ENCODE peak calls at places on chromosomes 5 and 9, in five cellular contexts. J is progenitor cell of endocrine pancreas; B is activated CD4-positive, alpha-beta T cell treated with anti-CD3 and anti-CD28 coated beads for 48 hours; V is stimulated activated naive CD8-positive, alpha-beta T cell treated with anti-CD3 and anti-CD28 coated beads, Interleukin-15, amount 100 ng/mL, for 72 hours; K is fibroblast of lung. T is an unnamed sample.

GRCh38 chr9:130994546-130995398 is 14.2 kb upstream of the LAMC3 start:
- DNase-seq in J (no peak), B (no peak), V (no peak), K (no peak), T (no peak)

GRCh38 chr5:158770506-158770905 is 329.2 kb downstream of the EBF1 start:
- DNase-seq in J (no peak), B (no peak), V (no peak), K (no peak), T (no peak)

GRCh38 chr9:122954253-122954691 is 13.5 kb downstream of the RABGAP1 start:
- DNase-seq in J (no peak), B (no peak), V (no peak), K (peak), T (no peak)

GRCh38 chr5:123359866-123360569 is 63.2 kb downstream of the CEP120 start:
- DNase-seq in J (no peak), B (no peak), V (no peak), K (peak), T (no peak)

GRCh38 chr5:8848997-8849585 is 696.8 kb downstream of the SEMA5A start:
- DNase-seq in J (no peak), B (no peak), V (no peak), K (peak), T (no peak)

GRCh38 chr5:149130932-149131273 is 10.4 kb upstream of the ABLIM3 start:
- DNase-seq in J (no peak), B (no peak), V (no peak), K (no peak), T (no peak)

GRCh38 chr5:91229031-91229623 is 154.0 kb downstream of the ARRDC3 start:
- DNase-seq in J (no peak), B (no peak), V (no peak), K (no peak), T (no peak)

GRCh38 chr9:107158321-107158720 is 124.8 kb upstream of the RAD23B start:
- DNase-seq in J (no peak), B (no peak), V (no peak), K (peak), T (no peak)

GRCh38 chr5:111548312-111548930 is 36.1 kb upstream of the STARD4 start:
- DNase-seq in J (no peak), B (no peak), V (no peak), K (no peak), T (no peak)

GRCh38 chr5:29218138-29218537 is 1975.3 kb upstream of the CDH6 start:
- DNase-seq in J (no peak), B (no peak), V (no peak), K (no peak), T (no peak)

GRCh38 chr5:141650851-141651727 is at the start of gene FCHSD1:
- DNase-seq in J (peak), B (peak), V (peak), K (peak), T (peak)

GRCh38 chr5:154078305-154078704 is 39.5 kb downstream of the MFAP3 start:
- DNase-seq in J (no peak), B (no peak), V (no peak), K (no peak), T (no peak)

GRCh38 chr5:132180134-132180745 is 47.4 kb downstream of the P4HA2 start:
- DNase-seq in J (no peak), B (peak), V (no peak), K (peak), T (peak)

GRCh38 chr5:174520420-174521396 is 203.7 kb upstream of the MSX2 start:
- DNase-seq in J (peak), B (no peak), V (no peak), K (no peak), T (no peak)

GRCh38 chr5:10555134-10555733 is 8.6 kb upstream of the ANKRD33B start:
- DNase-seq in J (no peak), B (no peak), V (no peak), K (peak), T (no peak)

GRCh38 chr9:138046641-138047301 is 169.2 kb downstream of the CACNA1B start:
- DNase-seq in J (no peak), B (no peak), V (no peak), K (no peak), T (no peak)

GRCh38 chr5:149235841-149236240 is 35.8 kb upstream of the AFAP1L1 start:
- DNase-seq in J (no peak), B (no peak), V (no peak), K (no peak), T (no peak)

GRCh38 chr5:82147860-82148573 is 130.1 kb downstream of the RPS23 start:
- DNase-seq in J (no peak), B (no peak), V (no peak), K (peak), T (no peak)

GRCh38 chr9:136053757-136054142 is 41.3 kb downstream of the NACC2 start:
- DNase-seq in J (no peak), B (no peak), V (no peak), K (no peak), T (no peak)

GRCh38 chr5:67639311-67639710 is 442.7 kb upstream of the CD180 start:
- DNase-seq in J (no peak), B (no peak), V (no peak), K (no peak), T (no peak)

GRCh38 chr5:109743770-109744212 is 54.1 kb downstream of the MAN2A1 start:
- DNase-seq in J (no peak), B (no peak), V (no peak), K (peak), T (no peak)

GRCh38 chr5:133947431-133947841 is 21.0 kb downstream of the C5orf15 start:
- DNase-seq in J (no peak), B (no peak), V (no peak), K (peak), T (no peak)

GRCh38 chr5:132765311-132766019 is 11.6 kb downstream of the SEPTIN8 start:
- DNase-seq in J (no peak), B (no peak), V (no peak), K (no peak), T (no peak)

GRCh38 chr9:23784962-23785361 is 41.1 kb downstream of the ELAVL2 start:
- DNase-seq in J (no peak), B (no peak), V (no peak), K (no peak), T (no peak)

GRCh38 chr9:69758001-69758730 is 1.6 kb downstream of the PTAR1 start:
- DNase-seq in J (no peak), B (peak), V (no peak), K (peak), T (no peak)